ENCODE peak calls at places on chromosomes 7 and 10, in seven cellular contexts. L, F, X, A, C, O and M are unnamed samples.

GRCh38 chr10:30606313-30606712 is 23.2 kb downstream of the LYZL2 start:
- DNase-seq in C (no peak), F (no peak), O (no peak), X (no peak), A (peak), L (no peak), M (no peak)

GRCh38 chr7:43954524-43955228 is 28.4 kb downstream of the UBE2D4 start:
- DNase-seq in C (peak), A (peak), X (peak), L (peak), F (no peak), O (peak), M (peak)

GRCh38 chr10:4196948-4197390 is 412.0 kb upstream of the KLF6 start:
- DNase-seq in L (no peak), F (no peak), C (peak), X (no peak), A (no peak), O (no peak), M (no peak)

GRCh38 chr7:23332881-23333612 is 33.9 kb downstream of the MALSU1 start:
- DNase-seq in O (peak), X (no peak), A (peak), C (peak), F (no peak), L (no peak), M (no peak)

GRCh38 chr10:73908853-73909611 is 1.9 kb upstream of the PLAU start:
- DNase-seq in C (peak), A (peak), L (peak), F (peak), O (peak), X (peak), M (peak)

GRCh38 chr10:129774082-129774735 is 189.9 kb downstream of the EBF3 start:
- DNase-seq in A (no peak), O (no peak), C (no peak), X (no peak), F (peak), L (no peak), M (no peak)

GRCh38 chr10:31927597-31928530 is 767 bp downstream of the ARHGAP12 start:
- DNase-seq in O (peak), X (no peak), C (peak), L (no peak), F (peak), A (peak), M (no peak)

GRCh38 chr10:79070611-79071534 is 2.1 kb downstream of the ZMIZ1 start:
- DNase-seq in F (peak), L (no peak), O (peak), X (no peak), C (peak), A (peak), M (no peak)

GRCh38 chr10:48501226-48501625 is 103.6 kb downstream of the ARHGAP22 start:
- DNase-seq in A (no peak), C (no peak), L (no peak), O (no peak), F (no peak), X (no peak), M (no peak)

GRCh38 chr7:7498881-7499280 is 36.8 kb downstream of the COL28A1 start:
- DNase-seq in A (no peak), L (no peak), O (no peak), C (no peak), X (no peak), F (no peak), M (no peak)

GRCh38 chr7:55132890-55133551 is 114.2 kb downstream of the EGFR start:
- DNase-seq in L (peak), X (peak), A (peak), F (no peak), C (peak), O (peak), M (peak)

DNA sequence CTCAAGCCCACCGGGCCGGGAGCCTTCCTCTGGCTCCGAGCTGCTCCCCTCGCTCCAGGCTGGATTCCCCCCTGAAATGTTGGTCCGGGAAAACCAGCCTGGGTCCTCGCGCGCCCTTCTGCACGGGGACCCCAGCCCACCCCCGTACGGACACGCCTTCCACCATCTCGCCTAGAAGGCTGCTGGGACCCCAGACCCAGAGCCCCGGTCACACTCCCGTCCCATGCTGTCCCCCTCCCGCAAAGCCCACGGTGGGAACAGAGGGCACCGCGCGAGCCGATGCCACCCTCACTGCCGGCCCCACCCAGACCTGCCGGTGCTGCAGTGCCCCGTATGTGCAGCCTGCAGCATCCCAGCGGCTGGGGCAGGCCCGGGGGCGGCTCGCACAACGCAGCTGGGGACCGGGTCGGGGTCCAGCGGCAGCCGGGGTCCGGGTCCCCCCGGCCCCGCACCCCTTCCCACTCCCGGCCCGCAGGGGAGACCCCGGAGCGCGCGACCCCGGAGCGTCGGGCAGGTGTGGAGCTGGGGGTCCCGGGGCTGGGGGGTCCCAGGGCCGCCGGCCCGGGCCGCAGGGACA is 871 bp downstream of the SPOCK2 start:
- DNase-seq in X (no peak), C (no peak), O (no peak), F (no peak), L (no peak), A (peak), M (no peak)
- H3K4me3 ChIP-seq in X (no peak), C (peak), O (no peak), F (peak), L (no peak), A (peak), M (peak)

GRCh38 chr10:121800146-121800545 is 127.7 kb downstream of the ATE1 start:
- DNase-seq in O (no peak), A (no peak), L (no peak), X (no peak), C (no peak), F (no peak), M (no peak)
- H3K4me3 ChIP-seq in O (no peak), A (no peak), L (no peak), X (no peak), C (no peak), F (no peak), M (no peak)

DNA sequence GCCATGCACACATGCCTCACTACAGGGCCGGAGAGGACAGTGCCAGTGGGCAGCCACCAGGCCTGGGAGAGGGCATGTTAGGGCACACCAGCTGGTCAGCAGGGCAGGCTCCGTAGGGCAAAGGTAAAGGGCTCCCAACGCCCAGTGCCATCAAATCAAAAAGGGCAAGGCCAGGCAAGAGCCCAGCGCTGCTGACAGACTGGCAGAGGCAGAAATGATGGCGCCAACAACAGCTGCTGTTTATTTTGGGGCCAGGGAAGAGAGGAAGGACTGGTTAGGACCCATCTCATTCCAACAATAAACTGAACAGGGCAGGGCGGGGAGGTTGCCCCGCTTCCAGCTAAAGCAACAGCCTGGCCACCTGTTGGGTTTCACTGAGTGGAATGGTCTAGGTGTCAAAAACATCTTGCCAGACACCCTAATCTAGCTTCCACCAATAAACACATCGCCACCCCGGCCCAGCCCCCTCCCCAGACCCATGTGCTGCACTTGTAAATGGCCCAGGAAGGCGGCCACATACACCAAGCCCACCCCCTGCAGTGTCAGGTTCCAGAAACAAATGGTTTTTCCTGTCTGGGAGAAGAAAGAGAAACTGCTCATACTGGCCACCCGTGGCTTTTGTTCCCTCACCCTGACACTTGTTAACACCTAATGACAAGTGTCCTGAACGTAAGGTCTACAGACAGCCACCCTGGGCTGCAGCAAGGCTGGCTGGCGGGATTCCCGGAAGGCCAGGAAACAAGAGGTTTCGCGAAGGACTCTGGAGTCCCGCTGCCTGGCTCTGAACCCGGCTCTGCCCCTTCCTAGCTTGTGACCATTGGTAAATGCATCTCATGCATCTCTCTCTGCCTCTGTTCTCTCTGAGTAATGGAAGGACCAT is 15.3 kb downstream of the SH3PXD2A start:
- DNase-seq in F (peak), O (no peak), C (no peak), A (no peak), L (no peak), X (no peak), M (no peak)
- H3K4me3 ChIP-seq in F (no peak), O (no peak), C (no peak), A (no peak), L (no peak), X (no peak), M (no peak)

GRCh38 chr10:61943699-61944444 is 42.4 kb downstream of the ARID5B start:
- DNase-seq in F (no peak), O (peak), C (peak), X (no peak), L (no peak), A (no peak), M (no peak)
- H3K4me3 ChIP-seq in F (peak), O (no peak), C (no peak), X (no peak), L (no peak), A (no peak), M (no peak)

GRCh38 chr10:116743266-116744064 is 1.1 kb upstream of the HSPA12A start:
- DNase-seq in F (no peak), X (no peak), C (no peak), A (no peak), L (no peak), O (no peak), M (no peak)
- H3K4me3 ChIP-seq in F (peak), X (peak), C (peak), A (peak), L (peak), O (peak), M (peak)